ENCODE peak calls at places on chromosomes 4 and X, in nine cellular contexts. W is fibroblast of mammary gland, N is Calu3, B is kidney, P is tibial artery, Z is GM10248, A is AG09319, S is gastrocnemius medialis, M is AG09309. I is an unnamed sample.

GRCh38 chrX:13658602-13659001 is 5.7 kb downstream of the TCEANC start:
- DNase-seq in W (peak; percentile 73), N (peak; percentile 23), B (no peak), P (no peak), Z (peak; percentile 22), A (peak; percentile 38), S (no peak), M (no peak), I (peak; percentile 49)

GRCh38 chrX:14899607-14900006 is 26.4 kb downstream of the MOSPD2 start:
- DNase-seq in W (peak; percentile 70), N (no peak), B (no peak), P (no peak), Z (peak; percentile 5), A (no peak), S (no peak), M (no peak), I (peak; percentile 39)

GRCh38 chr4:48831532-48832015 is 686 bp downstream of the OCIAD1 start:
- DNase-seq in W (peak; percentile 26), N (no peak), B (no peak), P (no peak), Z (no peak), A (no peak), S (no peak), M (no peak), I (peak; percentile 16)

GRCh38 chr4:16026155-16026761 is 57.6 kb downstream of the PROM1 start:
- DNase-seq in W (peak; percentile 69), N (peak; percentile 24), B (no peak), P (no peak), Z (peak; percentile 52), A (no peak), S (no peak), M (peak; percentile 25), I (peak; percentile 63)

GRCh38 chr4:111602848-111603247 is 542.4 kb upstream of the FAM241A start:
- DNase-seq in W (peak; percentile 47), N (no peak), B (no peak), P (no peak), Z (no peak), A (peak; percentile 7), S (no peak), M (no peak), I (peak; percentile 47)

GRCh38 chrX:112197845-112198244 is 115.3 kb upstream of the TRPC5 start:
- DNase-seq in W (no peak), N (no peak), B (no peak), P (no peak), Z (no peak), A (no peak), S (no peak), M (no peak), I (no peak)

GRCh38 chr4:182555997-182556418 is 312.8 kb downstream of the TENM3 start:
- DNase-seq in W (peak; percentile 73), N (no peak), B (no peak), P (no peak), Z (no peak), A (peak; percentile 54), S (no peak), M (peak; percentile 77), I (peak; percentile 92)

GRCh38 chr4:110196871-110197420 is 1.5 kb downstream of the ELOVL6 start:
- DNase-seq in W (peak; percentile 23), N (no peak), B (no peak), P (peak; percentile 69), Z (peak; percentile 46), A (no peak), S (peak; percentile 5), M (no peak), I (peak; percentile 39)

GRCh38 chr4:47839259-47839658 is 1.4 kb upstream of the CORIN start:
- DNase-seq in W (peak; percentile 93), N (no peak), B (no peak), P (no peak), Z (peak; percentile 50), A (no peak), S (no peak), M (peak; percentile 38), I (peak; percentile 24)

GRCh38 chrX:6226646-6227444 is 1.8 kb downstream of the NLGN4X start:
- DNase-seq in W (no peak), N (no peak), B (peak; percentile 63), P (no peak), Z (no peak), A (no peak), S (no peak), M (no peak), I (no peak)

GRCh38 chrX:57902633-57903032 is 7.6 kb downstream of the ZXDA start:
- DNase-seq in W (no peak), N (no peak), B (no peak), P (no peak), Z (no peak), A (no peak), S (no peak), M (no peak), I (no peak)

GRCh38 chrX:57905141-57905540 is 5.1 kb downstream of the ZXDA start:
- DNase-seq in W (no peak), N (no peak), B (no peak), P (no peak), Z (no peak), A (no peak), S (no peak), M (no peak), I (no peak)

GRCh38 chrX:57900961-57901360 is 9.3 kb downstream of the ZXDA start:
- DNase-seq in W (peak; percentile 21), N (no peak), B (no peak), P (no peak), Z (no peak), A (no peak), S (no peak), M (no peak), I (peak; percentile 76)

GRCh38 chrX:57904481-57904880 is 5.8 kb downstream of the ZXDA start:
- DNase-seq in W (no peak), N (no peak), B (no peak), P (no peak), Z (no peak), A (no peak), S (no peak), M (no peak), I (no peak)

DNA sequence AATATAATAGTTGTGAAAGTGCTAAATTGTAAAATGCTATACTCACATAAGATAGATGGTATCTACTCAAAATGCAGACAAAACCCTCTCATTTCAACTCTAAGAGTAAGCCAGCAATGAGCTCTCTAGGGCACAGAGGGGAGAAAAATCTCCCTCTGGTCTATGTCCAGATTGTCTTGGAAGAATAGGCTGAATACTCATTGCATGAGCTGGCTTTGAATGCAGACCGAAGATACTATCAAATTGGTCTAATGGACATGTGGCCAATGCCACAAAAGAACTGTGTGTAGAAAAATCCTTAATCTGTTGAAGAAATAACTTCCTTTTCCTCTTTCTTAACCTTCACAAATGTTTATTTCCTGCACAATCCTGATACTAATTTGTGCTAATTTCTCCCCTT is 3.5 kb downstream of the ZXDA start:
- DNase-seq in W (peak; percentile 62), N (no peak), B (no peak), P (no peak), Z (no peak), A (no peak), S (no peak), M (peak; percentile 21), I (peak; percentile 79)
- TF ChIP-seq CTCF in W (no peak), N (no peak), B (no peak), P (no peak), Z (no peak), A (no peak), S (no peak), M (no peak), I (no peak)

DNA sequence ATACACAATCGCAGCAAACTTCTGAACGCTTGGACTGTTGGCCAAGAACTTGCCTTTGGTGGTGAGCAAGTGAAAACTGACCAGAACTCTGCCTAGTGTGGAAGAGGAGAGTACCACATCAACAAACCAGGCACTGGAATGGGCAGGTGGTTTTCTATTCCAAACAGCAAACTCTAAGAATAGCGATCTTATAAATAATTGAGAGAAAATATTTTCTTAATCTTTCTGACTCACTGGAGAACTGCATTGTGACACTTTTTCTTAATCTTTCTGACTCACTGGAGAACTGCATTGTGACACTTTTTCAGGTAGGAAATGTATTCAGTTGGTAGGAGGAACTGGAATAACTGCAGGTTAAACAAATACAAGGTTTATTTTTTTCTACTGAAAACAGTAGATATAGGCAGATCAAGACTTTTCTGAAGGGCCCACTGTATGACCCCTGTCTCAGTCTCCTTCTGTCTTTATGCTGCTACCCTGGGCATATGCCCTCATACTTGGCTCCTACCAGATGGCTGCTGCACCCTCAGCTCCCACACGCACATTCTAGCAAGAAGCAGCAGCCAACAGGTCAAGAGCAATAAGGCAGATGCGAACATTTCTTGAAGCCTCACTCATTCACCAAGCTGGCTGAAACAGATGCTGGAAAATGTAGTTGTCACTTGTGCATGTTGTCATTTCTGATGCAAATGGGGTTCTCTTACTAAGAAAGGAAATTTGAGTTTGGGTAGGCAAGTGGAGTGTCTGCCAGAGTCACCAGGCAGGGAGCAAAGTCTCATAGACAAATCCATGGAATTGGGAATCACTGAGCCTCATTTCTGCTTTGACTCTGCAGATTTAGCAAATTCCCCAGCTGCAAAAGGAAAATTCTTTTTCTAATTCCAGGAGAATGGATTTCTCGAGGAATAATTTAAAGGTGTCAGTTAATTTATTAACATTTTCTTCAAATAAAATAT is 57.3 kb upstream of the SORBS2 start:
- DNase-seq in W (no peak), N (no peak), B (no peak), P (no peak), Z (no peak), A (no peak), S (no peak), M (no peak), I (no peak)
- TF ChIP-seq CTCF in W (no peak), N (no peak), B (no peak), P (no peak), Z (no peak), A (no peak), S (no peak), M (no peak), I (no peak)

GRCh38 chrX:108811891-108812290 is 75.5 kb upstream of the IRS4 start:
- DNase-seq in W (no peak), N (no peak), B (no peak), P (no peak), Z (no peak), A (no peak), S (no peak), M (no peak), I (no peak)
- TF ChIP-seq CTCF in W (no peak), N (no peak), B (no peak), P (no peak), Z (no peak), A (no peak), S (no peak), M (no peak), I (no peak)

GRCh38 chr4:38730830-38731646 is 51.8 kb downstream of the TLR10 start:
- DNase-seq in W (peak; percentile 97), N (peak; percentile 85), B (peak; percentile 91), P (peak; percentile 88), Z (peak; percentile 81), A (peak; percentile 69), S (peak; percentile 37), M (peak; percentile 78), I (peak; percentile 95)

GRCh38 chr4:38724507-38724808 is 58.3 kb downstream of the TLR10 start:
- DNase-seq in W (no peak), N (no peak), B (no peak), P (no peak), Z (no peak), A (no peak), S (no peak), M (no peak), I (no peak)

GRCh38 chr4:38723726-38724506 is 58.9 kb downstream of the TLR10 start:
- DNase-seq in W (no peak), N (peak; percentile 6), B (no peak), P (no peak), Z (no peak), A (no peak), S (no peak), M (no peak), I (peak; percentile 63)

GRCh38 chr4:38730493-38730829 is 52.3 kb downstream of the TLR10 start:
- DNase-seq in W (no peak), N (no peak), B (no peak), P (no peak), Z (no peak), A (no peak), S (no peak), M (no peak), I (no peak)

GRCh38 chr4:38728651-38729141 is 54.1 kb downstream of the TLR10 start:
- DNase-seq in W (no peak), N (peak; percentile 80), B (peak; percentile 76), P (no peak), Z (no peak), A (no peak), S (no peak), M (no peak), I (no peak)
- TF ChIP-seq CTCF in W (no peak), N (no peak), B (no peak), P (no peak), Z (no peak), A (no peak), S (no peak), M (no peak), I (no peak)

I was measured in AG10803.